ENCODE peak calls at places on chromosomes 13 and 19, in ten cellular contexts. U is HFF-Myc, R is right lobe of liver, H is fibroblast of mammary gland, W is left ventricle myocardium inferior, M is cardiac fibroblast, K is GM12864, I is keratinocyte, F is hepatocyte, P is stomach. A is an unnamed sample.

GRCh38 chr13:64223016-64223415 is 2807.4 kb upstream of the PCDH20 start:
- DNase-seq in K (no peak), P (no peak), H (no peak), U (no peak), I (no peak), M (no peak), F (no peak), W (no peak), R (no peak), A (no peak)

GRCh38 chr19:43589680-43590079 is 6.3 kb downstream of the IRGQ start:
- DNase-seq in U (no peak), I (no peak), R (no peak), M (no peak), K (no peak), H (no peak), W (no peak), F (no peak), P (no peak), A (no peak)

GRCh38 chr19:41195675-41196497 is 2.9 kb downstream of the CYP2S1 start:
- DNase-seq in H (peak; percentile 49), U (no peak), K (no peak), R (no peak), F (no peak), I (no peak), P (no peak), W (no peak), M (peak; percentile 61), A (no peak)

GRCh38 chr13:32007494-32007893 is 24.1 kb upstream of the FRY start:
- DNase-seq in K (no peak), R (no peak), M (no peak), W (no peak), P (no peak), U (no peak), H (peak; percentile 58), F (no peak), I (no peak), A (no peak)

GRCh38 chr19:3687774-3688706 is 12.2 kb downstream of the PIP5K1C start:
- DNase-seq in P (peak; percentile 67), I (no peak), W (no peak), M (no peak), H (no peak), K (no peak), F (peak; percentile 58), U (no peak), R (peak; percentile 72), A (no peak)

GRCh38 chr19:55913643-55914268 is 18.4 kb downstream of the NLRP13 start:
- DNase-seq in W (no peak), M (no peak), P (no peak), I (no peak), H (no peak), R (no peak), K (no peak), U (no peak), F (no peak), A (peak; percentile 20)

GRCh38 chr13:26300140-26300539 is 46.2 kb downstream of the CDK8 start:
- DNase-seq in I (no peak), M (peak; percentile 73), R (no peak), P (no peak), K (no peak), W (no peak), U (peak; percentile 25), H (peak; percentile 84), F (no peak), A (no peak)

GRCh38 chr13:114226088-114226487 is 8.6 kb upstream of the CDC16 start:
- DNase-seq in W (no peak), F (no peak), R (no peak), M (no peak), K (no peak), H (no peak), U (no peak), P (no peak), I (no peak), A (no peak)

GRCh38 chr13:24208314-24208713 is 47.8 kb downstream of the SPATA13 start:
- DNase-seq in I (peak; percentile 13), W (no peak), M (peak; percentile 86), R (no peak), F (no peak), P (no peak), K (no peak), H (peak; percentile 95), U (peak; percentile 53), A (no peak)

GRCh38 chr19:48777720-48778119 is 22.4 kb downstream of the FGF21 start:
- DNase-seq in F (no peak), W (no peak), U (no peak), K (no peak), M (no peak), I (no peak), H (no peak), P (no peak), R (no peak), A (no peak)

GRCh38 chr13:98411617-98412310 is 165.1 kb downstream of the STK24 start:
- DNase-seq in I (no peak), U (no peak), M (no peak), W (peak; percentile 41), P (no peak), H (no peak), F (no peak), R (no peak), K (no peak), A (no peak)

GRCh38 chr13:25286308-25286968 is 850 bp downstream of the MTMR6 start:
- DNase-seq in U (no peak), P (no peak), W (no peak), R (no peak), F (peak; percentile 46), I (no peak), H (peak; percentile 56), K (peak; percentile 44), M (peak; percentile 63), A (no peak)

GRCh38 chr13:110197041-110197440 is 109.9 kb downstream of the COL4A1 start:
- DNase-seq in F (peak; percentile 39), I (no peak), P (no peak), K (no peak), M (no peak), H (peak; percentile 7), W (no peak), U (no peak), R (no peak), A (no peak)

GRCh38 chr13:33639158-33639557 is 178.8 kb upstream of the RFC3 start:
- DNase-seq in P (no peak), K (no peak), I (no peak), F (peak; percentile 62), R (no peak), M (peak; percentile 93), H (peak; percentile 99), W (no peak), U (no peak), A (no peak)

GRCh38 chr13:61654501-61654900 is 238.9 kb upstream of the PCDH20 start:
- DNase-seq in W (no peak), H (no peak), F (no peak), K (no peak), U (no peak), M (no peak), I (no peak), R (no peak), P (no peak), A (no peak)

GRCh38 chr13:24854311-24854710 is 90.3 kb downstream of the RNF17 start:
- DNase-seq in H (no peak), R (no peak), W (no peak), K (no peak), I (no peak), F (no peak), U (no peak), M (no peak), P (no peak), A (no peak)

GRCh38 chr19:50514346-50515167 is 844 bp upstream of the ASPDH start:
- DNase-seq in K (no peak), M (no peak), W (no peak), P (no peak), H (no peak), R (peak; percentile 50), U (no peak), F (no peak), I (no peak), A (no peak)

GRCh38 chr13:35716186-35716585 is 239.7 kb upstream of the MAB21L1 start:
- DNase-seq in I (no peak), U (no peak), M (peak; percentile 44), R (no peak), K (no peak), P (no peak), W (no peak), H (peak; percentile 84), F (peak; percentile 47), A (peak; percentile 16)

GRCh38 chr13:51229141-51229540 is 6.9 kb downstream of the FAM124A start:
- DNase-seq in P (no peak), H (no peak), I (no peak), F (no peak), W (no peak), U (no peak), R (no peak), K (no peak), M (no peak), A (no peak)

GRCh38 chr19:28634837-28635236 is 578.1 kb downstream of the UQCRFS1 start:
- DNase-seq in U (no peak), R (no peak), H (no peak), F (no peak), P (no peak), M (no peak), K (no peak), W (no peak), I (no peak), A (no peak)
- TF ChIP-seq CTCF in U (no peak), R (no peak), H (no peak), F (no peak), P (no peak), M (no peak), K (no peak), W (no peak), I (no peak), A (no peak)

GRCh38 chr13:38849316-38849715 is 141.3 kb downstream of the STOML3 start:
- DNase-seq in R (no peak), K (no peak), I (no peak), F (no peak), M (peak; percentile 4), U (no peak), W (no peak), H (peak; percentile 7), P (no peak), A (no peak)
- TF ChIP-seq CTCF in R (no peak), K (no peak), I (no peak), F (no peak), M (no peak), U (no peak), W (no peak), H (no peak), P (no peak), A (no peak)

GRCh38 chr19:6092329-6093286 is 17.7 kb downstream of the RFX2 start:
- DNase-seq in U (no peak), R (peak; percentile 74), F (peak; percentile 94), M (peak; percentile 83), H (peak; percentile 85), K (no peak), P (peak; percentile 80), I (peak; percentile 94), W (peak; percentile 84), A (peak; percentile 81)
- TF ChIP-seq CTCF in U (no peak), R (no peak), F (no peak), M (no peak), H (no peak), K (no peak), P (peak; percentile 12), I (no peak), W (peak; percentile 43), A (no peak)

DNA sequence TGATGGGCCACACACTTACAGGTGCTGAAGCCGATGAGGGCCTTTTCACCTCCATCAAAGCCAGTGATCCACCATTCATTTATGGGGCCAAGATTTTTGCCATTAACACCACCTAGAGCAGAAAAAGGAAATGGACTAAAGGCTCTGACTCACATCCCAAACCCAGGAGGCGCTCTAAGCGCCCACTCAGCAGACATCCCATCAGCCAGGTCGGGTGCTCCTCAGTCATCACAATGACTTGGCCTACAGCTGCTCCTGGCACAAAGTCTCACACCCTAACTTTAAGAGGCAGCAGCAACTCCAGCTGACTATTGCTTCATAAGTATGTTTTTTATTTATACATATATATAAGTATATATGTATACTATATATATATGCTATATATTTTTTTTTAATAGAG is 36.1 kb upstream of the EIF3G start:
- DNase-seq in W (no peak), M (peak; percentile 59), F (no peak), H (peak; percentile 71), P (no peak), U (no peak), R (no peak), K (no peak), I (no peak), A (no peak)
- TF ChIP-seq CTCF in W (no peak), M (no peak), F (no peak), H (peak; percentile 19), P (no peak), U (no peak), R (no peak), K (no peak), I (no peak), A (no peak)

A was measured in Calu3.